ENCODE peak calls at places on chromosomes 2 and 18, in seven cellular contexts. B, K, L, C, Z, S and F are unnamed samples.

GRCh38 chr2:254231-254630 is 9.6 kb downstream of the SH3YL1 start:
- DNase-seq in B (no peak), K (no peak), L (no peak), C (no peak), Z (no peak), S (no peak), F (no peak)

GRCh38 chr2:227464356-227464755 is 7.6 kb upstream of the AGFG1 start:
- DNase-seq in B (no peak), K (no peak), L (no peak), C (no peak), Z (no peak), S (no peak), F (no peak)

GRCh38 chr2:239579081-239579480 is 178.3 kb upstream of the HDAC4 start:
- DNase-seq in B (no peak), K (no peak), L (no peak), C (no peak), Z (no peak), S (no peak), F (no peak)

GRCh38 chr2:109063326-109063670 is 65.7 kb upstream of the SH3RF3 start:
- DNase-seq in B (no peak), K (no peak), L (no peak), C (no peak), Z (no peak), S (no peak), F (no peak)

GRCh38 chr2:98155721-98156120 is 68.8 kb downstream of the VWA3B start:
- DNase-seq in B (no peak), K (no peak), L (no peak), C (no peak), Z (no peak), S (no peak), F (no peak)

GRCh38 chr18:77127769-77128671 is 4.6 kb downstream of the MBP start:
- DNase-seq in B (no peak), K (peak), L (no peak), C (no peak), Z (peak), S (peak), F (peak)

GRCh38 chr2:55649211-55649610 is 31.8 kb upstream of the PPP4R3B start:
- DNase-seq in B (no peak), K (no peak), L (no peak), C (no peak), Z (no peak), S (no peak), F (no peak)

GRCh38 chr2:219107837-219108236 is 47.1 kb upstream of the IHH start:
- DNase-seq in B (no peak), K (no peak), L (no peak), C (no peak), Z (no peak), S (no peak), F (no peak)

GRCh38 chr18:67400502-67401117 is 115.9 kb downstream of the DSEL start:
- DNase-seq in B (no peak), K (no peak), L (no peak), C (no peak), Z (no peak), S (no peak), F (no peak)

GRCh38 chr2:9256570-9257043 is 50.0 kb downstream of the ASAP2 start:
- DNase-seq in B (peak), K (no peak), L (no peak), C (no peak), Z (no peak), S (no peak), F (no peak)

GRCh38 chr18:24176727-24177416 is 38.0 kb downstream of the CABYR start:
- DNase-seq in B (peak), K (peak), L (peak), C (peak), Z (no peak), S (peak), F (no peak)

GRCh38 chr2:57180042-57180567 is 866.5 kb upstream of the VRK2 start:
- DNase-seq in B (no peak), K (no peak), L (no peak), C (no peak), Z (no peak), S (peak), F (peak)

GRCh38 chr2:118440699-118441098 is 352.4 kb downstream of the INSIG2 start:
- DNase-seq in B (no peak), K (no peak), L (no peak), C (no peak), Z (no peak), S (no peak), F (no peak)

GRCh38 chr2:119494163-119494790 is 30.0 kb downstream of the SCTR start:
- DNase-seq in B (no peak), K (no peak), L (no peak), C (no peak), Z (no peak), S (no peak), F (no peak)

GRCh38 chr2:119491776-119492525 is 32.3 kb downstream of the SCTR start:
- DNase-seq in B (no peak), K (peak), L (peak), C (no peak), Z (peak), S (peak), F (peak)

GRCh38 chr2:119490653-119491195 is 33.6 kb downstream of the SCTR start:
- DNase-seq in B (no peak), K (no peak), L (no peak), C (no peak), Z (no peak), S (no peak), F (no peak)

GRCh38 chr2:119496682-119497081 is 27.6 kb downstream of the SCTR start:
- DNase-seq in B (no peak), K (no peak), L (no peak), C (no peak), Z (no peak), S (no peak), F (no peak)

GRCh38 chr2:119495948-119496347 is 28.3 kb downstream of the SCTR start:
- DNase-seq in B (no peak), K (no peak), L (no peak), C (no peak), Z (no peak), S (no peak), F (no peak)
- TF ChIP-seq CTCF in B (no peak), K (peak), L (no peak), C (no peak), Z (no peak), S (no peak), F (no peak)

DNA sequence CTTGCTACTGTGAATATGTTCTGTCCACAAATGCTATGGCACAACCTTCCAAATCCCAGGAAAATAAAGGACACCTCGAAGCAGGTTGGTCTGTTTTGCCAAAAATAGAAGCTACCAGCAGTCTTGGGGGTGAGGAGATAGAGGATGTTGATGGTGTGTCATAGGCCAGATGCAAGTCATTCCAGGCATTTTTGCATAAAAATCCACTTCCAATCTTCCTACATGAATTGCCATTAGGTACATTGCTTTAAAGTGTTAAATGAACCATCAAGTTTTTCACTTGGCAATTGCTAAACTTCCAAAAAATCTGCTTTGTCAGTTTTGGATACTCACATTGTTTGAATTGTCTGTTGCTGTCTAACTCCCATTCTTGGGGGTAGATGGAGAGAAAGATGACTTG is 295.4 kb downstream of the MYCN start:
- DNase-seq in B (no peak), K (no peak), L (no peak), C (no peak), Z (no peak), S (no peak), F (no peak)
- H3K4me3 ChIP-seq in B (no peak), K (no peak), L (no peak), C (no peak), Z (no peak), S (no peak), F (no peak)

GRCh38 chr2:215311625-215312394 is at the start of gene ATIC:
- DNase-seq in B (peak), K (peak), L (peak), C (peak), Z (peak), S (peak), F (peak)
- TF ChIP-seq CTCF in B (no peak), K (peak), L (no peak), C (no peak), Z (no peak), S (no peak), F (no peak)

GRCh38 chr2:75870133-75870532 is 159.4 kb upstream of the GCFC2 start:
- DNase-seq in B (peak), K (no peak), L (no peak), C (no peak), Z (no peak), S (no peak), F (no peak)
- H3K4me3 ChIP-seq in B (no peak), K (no peak), L (no peak), C (no peak), Z (no peak), S (no peak), F (no peak)

DNA sequence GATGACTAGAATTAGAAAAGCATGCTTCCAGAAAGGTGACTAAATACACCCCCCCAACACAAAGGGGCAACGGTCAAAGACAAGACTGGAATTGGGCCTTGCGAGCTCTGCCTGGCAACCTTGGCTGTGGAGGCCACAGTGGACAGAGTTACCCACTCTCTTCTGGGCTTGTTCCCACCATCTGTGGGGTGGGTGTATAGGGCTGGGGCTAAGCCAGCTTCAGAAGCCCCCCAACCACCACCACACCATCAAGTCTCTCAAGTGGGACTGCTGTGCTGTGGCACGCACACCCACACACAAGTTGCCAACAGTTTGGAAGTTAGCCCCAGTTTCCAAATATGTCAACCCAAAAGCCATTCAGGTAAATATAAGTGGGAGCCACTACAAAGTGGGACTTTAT is 7.8 kb downstream of the NFE2L2 start:
- DNase-seq in B (no peak), K (no peak), L (no peak), C (no peak), Z (no peak), S (no peak), F (no peak)
- TF ChIP-seq CTCF in B (no peak), K (no peak), L (no peak), C (no peak), Z (no peak), S (no peak), F (no peak)

DNA sequence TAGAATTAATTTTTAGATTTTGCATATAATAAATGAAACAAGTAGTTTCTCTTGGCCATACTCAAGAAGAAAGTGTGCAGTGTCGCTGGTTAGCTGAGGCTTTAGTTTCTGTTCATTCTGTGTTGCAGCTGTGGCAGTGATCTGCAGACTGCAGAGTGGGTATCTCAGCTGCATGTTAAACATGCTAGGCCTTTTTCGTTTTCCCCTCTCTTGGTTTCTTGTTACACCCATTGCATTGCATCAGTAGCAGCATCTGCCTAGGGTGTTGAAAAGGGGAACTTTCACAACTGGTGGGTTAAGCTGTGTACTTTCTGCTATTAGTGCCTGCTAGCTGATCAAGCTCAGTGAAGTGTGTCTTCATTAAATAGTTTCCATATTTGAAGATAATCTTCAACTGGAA is 51.3 kb downstream of the ACSL3 start:
- DNase-seq in B (no peak), K (no peak), L (no peak), C (no peak), Z (peak), S (no peak), F (no peak)
- H3K4me3 ChIP-seq in B (no peak), K (no peak), L (no peak), C (no peak), Z (no peak), S (no peak), F (no peak)